ENCODE peak calls at places on chromosome 16, in five cellular contexts. Z is upper lobe of right lung, K is prostate gland, O is ovary, H is uterus. R is an unnamed sample. For H3K27me3, the result is how much of the 10 kb centered on the place peaks cover.

GRCh38 chr16:54200161-54200534 is 86.4 kb downstream of the IRX3 start:
- DNase-seq in Z (no peak), H (no peak), K (no peak), O (no peak), R (no peak)

GRCh38 chr16:75861981-75862380 is 135.7 kb upstream of the CPHXL start:
- DNase-seq in H (no peak), Z (no peak), O (no peak), K (no peak), R (no peak)

GRCh38 chr16:24652803-24653202 is 76.6 kb upstream of the TNRC6A start:
- DNase-seq in H (no peak), Z (no peak), K (no peak), O (no peak), R (no peak)

GRCh38 chr16:69820926-69821541 is 58.9 kb downstream of the WWP2 start:
- DNase-seq in Z (no peak), O (no peak), K (peak), H (no peak), R (no peak)

GRCh38 chr16:75624921-75625334 is 1.8 kb upstream of the ADAT1 start:
- DNase-seq in O (no peak), Z (no peak), K (no peak), H (no peak), R (no peak)

GRCh38 chr16:88685156-88686061 is 898 bp downstream of the SNAI3 start:
- DNase-seq in Z (peak), H (no peak), K (no peak), O (no peak), R (no peak)

GRCh38 chr16:57648590-57649442 is 19.3 kb upstream of the ADGRG3 start:
- DNase-seq in K (peak), O (peak), Z (peak), H (peak), R (peak)

GRCh38 chr16:30184430-30185140 is 1.2 kb downstream of the CORO1A start:
- DNase-seq in K (no peak), H (peak), Z (peak), O (peak), R (peak)

GRCh38 chr16:1244881-1245280 is 4.4 kb downstream of the TPSAB1 start:
- DNase-seq in H (no peak), K (no peak), Z (no peak), O (no peak), R (no peak)

GRCh38 chr16:29900102-29900887 is at the start of gene ASPHD1:
- DNase-seq in O (peak), H (peak), Z (peak), K (peak), R (no peak)

GRCh38 chr16:21101631-21102420 is 48.8 kb downstream of the DNAH3 start:
- DNase-seq in K (no peak), Z (no peak), O (peak), H (no peak), R (no peak)

GRCh38 chr16:75225678-75226515 is 7.1 kb downstream of the CTRB1 start:
- DNase-seq in H (peak), Z (no peak), K (no peak), O (no peak), R (no peak)

GRCh38 chr16:77431131-77431670 is 3.6 kb downstream of the ADAMTS18 start:
- DNase-seq in H (no peak), O (no peak), Z (no peak), K (no peak), R (no peak)

GRCh38 chr16:14358697-14359305 is 271.3 kb downstream of the PARN start:
- DNase-seq in Z (no peak), K (no peak), H (no peak), O (no peak), R (no peak)

GRCh38 chr16:82368041-82368440 is 198.0 kb upstream of the MPHOSPH6 start:
- DNase-seq in H (no peak), O (no peak), Z (no peak), K (peak), R (peak)

GRCh38 chr16:11740567-11740966 is 2.1 kb downstream of the TXNDC11 start:
- DNase-seq in O (no peak), H (no peak), K (no peak), Z (no peak), R (no peak)

GRCh38 chr16:67149276-67150057 is 1.3 kb downstream of the B3GNT9 start:
- DNase-seq in H (no peak), O (no peak), K (no peak), Z (no peak), R (no peak)

GRCh38 chr16:2157480-2158261 is 2.1 kb downstream of the TRAF7 start:
- DNase-seq in K (no peak), Z (no peak), H (no peak), O (no peak), R (no peak)

GRCh38 chr16:6106061-6106460 is 1008.5 kb upstream of the EEF2KMT start:
- DNase-seq in Z (no peak), H (no peak), K (no peak), O (no peak), R (no peak)

GRCh38 chr16:29899516-29900101 is at the start of gene SEZ6L2:
- DNase-seq in Z (peak), O (peak), H (no peak), K (peak), R (peak)

GRCh38 chr16:1773703-1774455 is 945 bp upstream of the MRPS34 start:
- DNase-seq in O (no peak), K (no peak), Z (no peak), H (no peak), R (no peak)

GRCh38 chr16:20084624-20085226 is 11.0 kb upstream of the GPR139 start:
- DNase-seq in Z (no peak), K (no peak), H (no peak), O (no peak), R (no peak)

GRCh38 chr16:19463468-19464315 is 46.0 kb downstream of the TMC5 start:
- DNase-seq in Z (no peak), O (no peak), K (no peak), H (no peak), R (no peak)

GRCh38 chr16:23496826-23497542 is 13.3 kb downstream of the GGA2 start:
- DNase-seq in H (peak), O (peak), K (peak), Z (peak), R (no peak)

GRCh38 chr16:59993101-59993500 is 1259.0 kb upstream of the GOT2 start:
- DNase-seq in Z (no peak), H (no peak), K (no peak), O (no peak), R (no peak)

GRCh38 chr16:23901178-23902131 is 65.7 kb downstream of the PRKCB start:
- DNase-seq in Z (no peak), H (no peak), K (no peak), O (no peak), R (no peak)

GRCh38 chr16:79618712-79619050 is 18.1 kb upstream of the MAF start:
- DNase-seq in O (no peak), H (no peak), Z (no peak), K (no peak), R (no peak)

GRCh38 chr16:84138500-84138823 is 6.5 kb downstream of the HSDL1 start:
- DNase-seq in Z (no peak), K (no peak), O (no peak), H (no peak), R (no peak)

GRCh38 chr16:46658925-46659324 is 30.1 kb downstream of the VPS35 start:
- DNase-seq in Z (no peak), K (no peak), H (no peak), O (no peak), R (peak)

GRCh38 chr16:65123846-65124513 is 2.1 kb upstream of the CDH11 start:
- DNase-seq in H (no peak), O (no peak), Z (no peak), K (no peak), R (no peak)
- H3K27me3 ChIP-seq in H (under half), O (under half), Z (under half), K (under half), R (under half)

GRCh38 chr16:3881499-3881995 is 1.0 kb upstream of the CREBBP start:
- DNase-seq in H (no peak), O (peak), Z (no peak), K (no peak), R (no peak)

GRCh38 chr16:3878610-3879009 is 1.9 kb downstream of the CREBBP start:
- DNase-seq in H (no peak), K (no peak), O (no peak), Z (no peak), R (no peak)

GRCh38 chr16:3880623-3881498 is at the start of gene CREBBP:
- DNase-seq in H (peak), Z (peak), O (peak), K (peak), R (peak)

GRCh38 chr16:3879258-3879886 is 1.1 kb downstream of the CREBBP start:
- DNase-seq in O (no peak), Z (peak), K (peak), H (no peak), R (peak)

GRCh38 chr16:3879887-3880564 is 487 bp downstream of the CREBBP start:
- DNase-seq in H (peak), K (peak), O (peak), Z (peak), R (peak)
- TF ChIP-seq CTCF in H (peak), K (no peak), O (no peak), Z (no peak), R (peak)

GRCh38 chr16:86994215-86994614 is 323.0 kb downstream of the C16orf95 start:
- DNase-seq in Z (no peak), O (no peak), K (no peak), H (no peak), R (no peak)

GRCh38 chr16:86997058-86997457 is 320.1 kb downstream of the C16orf95 start:
- DNase-seq in K (no peak), Z (no peak), O (no peak), H (no peak), R (no peak)

GRCh38 chr16:86994651-86995171 is 322.5 kb downstream of the C16orf95 start:
- DNase-seq in K (no peak), H (no peak), Z (no peak), O (no peak), R (no peak)

GRCh38 chr16:86996081-86996480 is 321.1 kb downstream of the C16orf95 start:
- DNase-seq in O (no peak), K (no peak), Z (no peak), H (no peak), R (no peak)

DNA sequence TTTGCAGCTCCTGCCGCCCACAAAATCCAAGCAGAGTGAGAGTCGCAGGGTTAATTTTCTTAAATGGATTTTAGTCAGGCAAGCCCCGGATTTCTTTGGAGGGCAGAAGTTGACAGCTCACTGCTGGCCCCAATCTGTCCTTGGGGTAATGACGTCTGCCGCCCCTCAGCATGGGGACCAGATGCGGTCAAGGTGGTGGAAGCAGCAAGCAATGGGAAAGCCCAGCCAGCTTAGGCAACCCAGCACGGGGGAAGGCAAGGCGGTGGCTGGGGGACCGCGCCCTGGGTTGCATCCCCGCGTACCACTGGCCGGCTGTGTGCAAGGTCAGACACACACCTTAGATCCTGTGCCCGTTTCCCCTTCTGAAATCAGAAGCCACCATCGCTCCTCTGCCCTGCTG is 321.7 kb downstream of the C16orf95 start:
- DNase-seq in K (no peak), H (no peak), Z (no peak), O (no peak), R (no peak)
- H3K27me3 ChIP-seq in K (under half), H (under half), Z (under half), O (under half), R (under half)

DNA sequence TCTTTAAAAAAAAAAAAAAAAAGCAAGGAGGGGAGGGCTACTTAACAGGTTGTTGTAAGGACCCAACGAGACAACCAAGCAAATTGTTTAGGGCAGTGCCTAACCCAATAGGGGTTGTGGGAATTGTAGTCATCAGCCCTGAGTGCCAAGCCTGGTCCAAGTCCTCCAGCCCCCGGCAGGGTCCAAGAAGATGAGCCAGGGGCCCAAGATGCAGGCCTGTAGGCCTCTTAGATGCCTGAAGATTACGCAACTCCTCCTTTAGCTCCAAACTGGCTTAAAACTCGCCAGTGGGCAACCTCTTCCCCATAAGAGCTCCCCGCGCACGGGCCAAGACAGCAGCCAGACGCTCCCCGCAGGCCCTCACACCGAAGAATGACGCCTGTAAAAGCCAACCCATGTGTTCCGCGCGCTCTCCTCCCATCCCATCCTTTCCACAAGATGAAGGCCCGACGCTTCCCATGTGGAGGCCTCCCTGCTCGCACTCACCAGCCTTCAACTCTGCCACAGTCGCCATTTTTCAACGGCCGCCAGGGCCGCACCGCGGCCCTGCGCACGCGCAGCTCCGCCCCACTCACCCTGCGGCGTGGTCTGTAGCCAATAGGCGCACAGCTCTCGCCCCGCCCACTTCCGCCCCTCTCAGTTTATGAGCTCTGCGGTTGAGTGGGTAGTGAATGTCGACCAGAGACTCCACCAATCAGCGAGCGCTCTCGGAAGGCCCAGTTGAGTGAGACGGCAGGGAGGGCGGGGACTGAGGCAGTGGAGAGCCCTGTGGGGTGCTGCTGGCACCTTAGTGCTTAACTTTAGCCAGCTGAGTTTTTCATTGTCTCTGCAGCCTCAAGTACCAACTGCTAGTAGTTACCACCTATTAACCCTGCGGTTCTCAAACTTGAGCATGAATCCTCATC is at the start of gene CEP20:
- DNase-seq in Z (peak), K (peak), O (peak), H (peak), R (peak)
- TF ChIP-seq CTCF in Z (no peak), K (no peak), O (no peak), H (peak), R (peak)